ENCODE peak calls at places on chromosomes 11 and 22, in four cellular contexts. One of them, this sample, is unnamed.

GRCh38 chr11:62391642-62392425 is 27.0 kb upstream of the SCGB1A1 start:
- DNase-seq in neural crest cell: no peak
- DNase-seq in heart right ventricle: no peak
- DNase-seq in brain microvascular endothelial cell: no peak
- DNase-seq in this sample: no peak

GRCh38 chr22:22748297-22748743 is 103.9 kb downstream of the GGTLC2 start:
- DNase-seq in brain microvascular endothelial cell: peak
- DNase-seq in heart right ventricle: no peak
- DNase-seq in neural crest cell: peak
- DNase-seq in this sample: peak

GRCh38 chr11:114165326-114166230 is 106.1 kb downstream of the ZBTB16 start:
- DNase-seq in neural crest cell: no peak
- DNase-seq in brain microvascular endothelial cell: no peak
- DNase-seq in heart right ventricle: no peak
- DNase-seq in this sample: no peak

GRCh38 chr11:65468874-65469333 is 29.9 kb upstream of the MALAT1 start:
- DNase-seq in heart right ventricle: peak
- DNase-seq in brain microvascular endothelial cell: no peak
- DNase-seq in neural crest cell: no peak
- DNase-seq in this sample: peak

GRCh38 chr11:115349427-115349826 is 154.8 kb downstream of the CADM1 start:
- DNase-seq in neural crest cell: no peak
- DNase-seq in brain microvascular endothelial cell: no peak
- DNase-seq in heart right ventricle: no peak
- DNase-seq in this sample: no peak

GRCh38 chr22:30969532-30970355 is 679 bp downstream of the TUG1 start:
- DNase-seq in heart right ventricle: no peak
- DNase-seq in brain microvascular endothelial cell: peak
- DNase-seq in neural crest cell: no peak
- DNase-seq in this sample: peak

GRCh38 chr22:37018815-37019308 is 385 bp downstream of the TST start:
- DNase-seq in neural crest cell: peak
- DNase-seq in heart right ventricle: peak
- DNase-seq in brain microvascular endothelial cell: peak
- DNase-seq in this sample: peak

GRCh38 chr11:64284048-64284961 is at the start of gene BAD:
- DNase-seq in neural crest cell: peak
- DNase-seq in brain microvascular endothelial cell: peak
- DNase-seq in heart right ventricle: peak
- DNase-seq in this sample: peak

GRCh38 chr22:24437820-24438328 is 10.5 kb downstream of the ADORA2A start:
- DNase-seq in heart right ventricle: no peak
- DNase-seq in brain microvascular endothelial cell: no peak
- DNase-seq in neural crest cell: no peak
- DNase-seq in this sample: no peak

GRCh38 chr11:12857572-12857971 is 151.5 kb upstream of the RASSF10 start:
- DNase-seq in neural crest cell: no peak
- DNase-seq in heart right ventricle: no peak
- DNase-seq in brain microvascular endothelial cell: no peak
- DNase-seq in this sample: no peak

GRCh38 chr11:3826721-3827120 is 14.0 kb downstream of the RHOG start:
- DNase-seq in heart right ventricle: no peak
- DNase-seq in brain microvascular endothelial cell: no peak
- DNase-seq in neural crest cell: no peak
- DNase-seq in this sample: no peak

GRCh38 chr11:130122141-130122575 is 37.4 kb upstream of the ST14 start:
- DNase-seq in heart right ventricle: no peak
- DNase-seq in brain microvascular endothelial cell: peak
- DNase-seq in neural crest cell: no peak
- DNase-seq in this sample: no peak

GRCh38 chr11:64888761-64889511 is 10.5 kb upstream of the EHD1 start:
- DNase-seq in neural crest cell: no peak
- DNase-seq in heart right ventricle: no peak
- DNase-seq in brain microvascular endothelial cell: peak
- DNase-seq in this sample: no peak

GRCh38 chr11:134734446-134734845 is 322.4 kb upstream of the B3GAT1 start:
- DNase-seq in heart right ventricle: no peak
- DNase-seq in brain microvascular endothelial cell: peak
- DNase-seq in neural crest cell: no peak
- DNase-seq in this sample: no peak

GRCh38 chr11:119016216-119017009 is 1.7 kb downstream of the RPS25 start:
- DNase-seq in heart right ventricle: no peak
- DNase-seq in neural crest cell: no peak
- DNase-seq in brain microvascular endothelial cell: no peak
- DNase-seq in this sample: no peak

GRCh38 chr11:78205256-78205655 is 16.5 kb downstream of the USP35 start:
- DNase-seq in neural crest cell: no peak
- DNase-seq in brain microvascular endothelial cell: no peak
- DNase-seq in heart right ventricle: no peak
- DNase-seq in this sample: no peak

GRCh38 chr22:17774206-17774927 is at the start of gene BID:
- DNase-seq in heart right ventricle: peak
- DNase-seq in neural crest cell: peak
- DNase-seq in brain microvascular endothelial cell: no peak
- DNase-seq in this sample: no peak

GRCh38 chr11:113896156-113896879 is 8.3 kb upstream of the HTR3B start:
- DNase-seq in heart right ventricle: no peak
- DNase-seq in brain microvascular endothelial cell: peak
- DNase-seq in neural crest cell: peak
- DNase-seq in this sample: peak

GRCh38 chr11:37108436-37109204 is 510.6 kb upstream of the RAG2 start:
- DNase-seq in heart right ventricle: no peak
- DNase-seq in brain microvascular endothelial cell: no peak
- DNase-seq in neural crest cell: no peak
- DNase-seq in this sample: peak

GRCh38 chr22:36083056-36083455 is 54.4 kb upstream of the RBFOX2 start:
- DNase-seq in brain microvascular endothelial cell: no peak
- DNase-seq in heart right ventricle: no peak
- DNase-seq in neural crest cell: no peak
- DNase-seq in this sample: no peak

GRCh38 chr11:34331329-34331728 is 26.5 kb downstream of the ABTB2 start:
- DNase-seq in heart right ventricle: no peak
- DNase-seq in neural crest cell: no peak
- DNase-seq in brain microvascular endothelial cell: peak
- DNase-seq in this sample: peak

GRCh38 chr11:119315139-119316016 is 1.6 kb downstream of the MCAM start:
- DNase-seq in heart right ventricle: peak
- DNase-seq in brain microvascular endothelial cell: no peak
- DNase-seq in neural crest cell: no peak
- DNase-seq in this sample: no peak

GRCh38 chr11:119810478-119811232 is 81.7 kb upstream of the NECTIN1 start:
- DNase-seq in heart right ventricle: no peak
- DNase-seq in brain microvascular endothelial cell: no peak
- DNase-seq in neural crest cell: no peak
- DNase-seq in this sample: no peak

GRCh38 chr11:56849250-56849649 is 100.8 kb upstream of the OR9G4 start:
- DNase-seq in heart right ventricle: no peak
- DNase-seq in neural crest cell: no peak
- DNase-seq in brain microvascular endothelial cell: no peak
- DNase-seq in this sample: no peak

GRCh38 chr11:119684361-119685072 is 44.5 kb downstream of the NECTIN1 start:
- DNase-seq in brain microvascular endothelial cell: peak
- DNase-seq in heart right ventricle: no peak
- DNase-seq in neural crest cell: peak
- DNase-seq in this sample: peak

GRCh38 chr11:108857382-108857781 is 192.5 kb downstream of the DDX10 start:
- DNase-seq in neural crest cell: no peak
- DNase-seq in heart right ventricle: peak
- DNase-seq in brain microvascular endothelial cell: no peak
- DNase-seq in this sample: peak

GRCh38 chr11:2748814-2749554 is 49.2 kb upstream of the KCNQ1OT1 start:
- DNase-seq in neural crest cell: no peak
- DNase-seq in brain microvascular endothelial cell: no peak
- DNase-seq in heart right ventricle: no peak
- DNase-seq in this sample: no peak

GRCh38 chr11:70511345-70511744 is 113.0 kb downstream of the CTTN start:
- DNase-seq in brain microvascular endothelial cell: no peak
- DNase-seq in neural crest cell: no peak
- DNase-seq in heart right ventricle: no peak
- DNase-seq in this sample: no peak
- TF ChIP-seq CTCF in brain microvascular endothelial cell: peak
- TF ChIP-seq CTCF in neural crest cell: peak
- TF ChIP-seq CTCF in heart right ventricle: no peak
- TF ChIP-seq CTCF in this sample: no peak

GRCh38 chr11:16248248-16248647 is 108.1 kb downstream of the SOX6 start:
- DNase-seq in neural crest cell: no peak
- DNase-seq in brain microvascular endothelial cell: no peak
- DNase-seq in heart right ventricle: no peak
- DNase-seq in this sample: no peak

GRCh38 chr11:16252373-16252772 is 104.0 kb downstream of the SOX6 start:
- DNase-seq in brain microvascular endothelial cell: peak
- DNase-seq in heart right ventricle: no peak
- DNase-seq in neural crest cell: no peak
- DNase-seq in this sample: peak
- TF ChIP-seq CTCF in brain microvascular endothelial cell: peak
- TF ChIP-seq CTCF in heart right ventricle: peak
- TF ChIP-seq CTCF in neural crest cell: peak
- TF ChIP-seq CTCF in this sample: peak

GRCh38 chr11:86132667-86133310 is 63.9 kb upstream of the PICALM start:
- DNase-seq in heart right ventricle: no peak
- DNase-seq in brain microvascular endothelial cell: no peak
- DNase-seq in neural crest cell: no peak
- DNase-seq in this sample: no peak

GRCh38 chr11:86126862-86127261 is 58.0 kb upstream of the PICALM start:
- DNase-seq in heart right ventricle: no peak
- DNase-seq in brain microvascular endothelial cell: no peak
- DNase-seq in neural crest cell: no peak
- DNase-seq in this sample: no peak

GRCh38 chr11:86128914-86129313 is 60.0 kb upstream of the PICALM start:
- DNase-seq in heart right ventricle: no peak
- DNase-seq in brain microvascular endothelial cell: no peak
- DNase-seq in neural crest cell: no peak
- DNase-seq in this sample: no peak

GRCh38 chr11:86134580-86135318 is 65.9 kb upstream of the PICALM start:
- DNase-seq in heart right ventricle: no peak
- DNase-seq in brain microvascular endothelial cell: no peak
- DNase-seq in neural crest cell: no peak
- DNase-seq in this sample: no peak

DNA sequence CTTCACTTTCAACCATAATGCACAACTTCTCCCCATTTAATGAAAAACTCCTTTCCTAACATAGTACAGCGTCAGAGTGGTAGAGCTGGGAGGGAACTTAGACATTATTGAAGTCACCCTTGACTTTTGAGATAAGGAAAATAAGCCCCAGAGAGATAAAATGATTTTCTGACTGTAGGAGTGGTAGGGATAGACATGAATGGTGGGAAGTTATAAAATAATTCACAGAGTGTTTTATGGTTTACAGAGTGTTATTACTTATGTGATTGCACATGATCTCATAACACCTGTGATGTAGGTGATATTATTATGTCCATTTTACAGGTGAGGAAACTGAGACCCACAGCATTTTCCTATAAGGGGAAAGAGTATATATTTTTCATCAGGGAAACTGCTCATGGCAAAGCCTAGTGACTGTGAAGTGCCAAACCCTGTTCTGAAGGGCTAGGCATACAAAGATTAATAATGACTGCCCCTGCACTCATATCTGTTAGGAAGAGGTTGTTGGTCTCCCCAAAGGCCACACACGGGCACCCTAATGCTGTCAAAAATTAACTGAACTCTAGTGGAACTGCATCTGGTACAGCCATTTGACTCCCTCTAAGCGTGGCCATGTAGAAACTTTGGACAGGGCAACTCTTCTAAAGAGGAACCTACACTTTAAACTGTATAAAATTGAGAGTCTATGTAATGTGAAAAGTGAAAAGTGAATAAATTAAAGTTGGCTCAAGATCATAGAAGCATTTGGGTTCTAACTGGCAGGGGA is 61.1 kb upstream of the PICALM start:
- DNase-seq in neural crest cell: no peak
- DNase-seq in brain microvascular endothelial cell: no peak
- DNase-seq in heart right ventricle: no peak
- DNase-seq in this sample: no peak
- TF ChIP-seq CTCF in neural crest cell: no peak
- TF ChIP-seq CTCF in brain microvascular endothelial cell: no peak
- TF ChIP-seq CTCF in heart right ventricle: no peak
- TF ChIP-seq CTCF in this sample: no peak

GRCh38 chr11:86977441-86978050 is 22.4 kb upstream of the FZD4 start:
- DNase-seq in neural crest cell: no peak
- DNase-seq in brain microvascular endothelial cell: no peak
- DNase-seq in heart right ventricle: no peak
- DNase-seq in this sample: peak

GRCh38 chr11:86980397-86980796 is 25.2 kb upstream of the FZD4 start:
- DNase-seq in brain microvascular endothelial cell: peak
- DNase-seq in heart right ventricle: no peak
- DNase-seq in neural crest cell: no peak
- DNase-seq in this sample: no peak

GRCh38 chr11:86981777-86982540 is 26.8 kb upstream of the FZD4 start:
- DNase-seq in heart right ventricle: no peak
- DNase-seq in brain microvascular endothelial cell: no peak
- DNase-seq in neural crest cell: no peak
- DNase-seq in this sample: no peak

GRCh38 chr11:86978756-86979608 is 23.8 kb upstream of the FZD4 start:
- DNase-seq in brain microvascular endothelial cell: peak
- DNase-seq in heart right ventricle: no peak
- DNase-seq in neural crest cell: no peak
- DNase-seq in this sample: peak

DNA sequence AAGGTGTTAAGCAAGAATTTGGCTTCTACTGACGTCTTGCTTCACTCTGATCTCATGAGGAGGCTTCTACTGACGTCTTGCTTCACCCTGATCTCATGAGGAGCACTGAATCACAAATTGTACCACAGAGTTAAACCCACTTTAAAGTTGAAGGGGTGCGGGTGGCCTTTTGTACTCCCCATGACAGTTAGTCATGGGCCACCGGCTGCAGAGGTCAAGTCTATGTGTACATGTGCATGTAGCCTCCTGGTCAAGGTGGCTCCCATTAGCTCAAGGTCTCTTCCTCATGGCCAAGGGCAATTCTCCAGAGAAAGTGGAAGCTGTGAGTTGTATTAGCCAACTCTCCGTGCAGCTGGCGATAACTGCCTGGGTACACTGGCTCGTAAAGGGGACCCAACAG is 23.1 kb upstream of the FZD4 start:
- DNase-seq in heart right ventricle: no peak
- DNase-seq in brain microvascular endothelial cell: no peak
- DNase-seq in neural crest cell: no peak
- DNase-seq in this sample: peak
- TF ChIP-seq CTCF in heart right ventricle: no peak
- TF ChIP-seq CTCF in brain microvascular endothelial cell: no peak
- TF ChIP-seq CTCF in neural crest cell: no peak
- TF ChIP-seq CTCF in this sample: no peak

DNA sequence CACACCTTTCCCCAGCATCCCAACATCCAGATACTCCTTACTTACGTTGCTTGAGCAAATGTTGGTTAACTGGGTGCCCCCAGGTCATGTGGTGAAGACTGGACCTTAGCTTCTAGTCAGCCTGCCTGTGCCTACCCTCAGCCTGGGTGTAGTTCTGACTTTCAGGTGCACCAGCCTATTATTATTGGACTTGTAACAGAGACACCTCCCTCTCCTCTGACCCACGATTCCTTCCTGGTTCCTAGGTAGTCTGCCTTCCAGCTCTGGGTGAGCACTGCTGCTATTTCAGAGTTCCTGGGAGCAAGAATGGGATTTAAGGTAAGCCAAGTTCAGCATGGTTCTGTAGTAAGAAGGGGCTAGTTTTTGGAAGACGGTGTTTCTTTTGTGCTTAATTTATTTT is 138.2 kb downstream of the DSCAML1 start:
- DNase-seq in brain microvascular endothelial cell: no peak
- DNase-seq in neural crest cell: no peak
- DNase-seq in heart right ventricle: no peak
- DNase-seq in this sample: no peak
- TF ChIP-seq CTCF in brain microvascular endothelial cell: no peak
- TF ChIP-seq CTCF in neural crest cell: no peak
- TF ChIP-seq CTCF in heart right ventricle: no peak
- TF ChIP-seq CTCF in this sample: no peak